ENCODE peak calls at places on chromosomes 13 and 19, in seven cellular contexts. E is NCI-H345; A is T-helper 2 cell; Y is EL; W is NT2/D1; H is AG08396; V is CD8-positive, alpha-beta memory T cell. X is an unnamed sample.

GRCh38 chr13:22081430-22081829 is 410.6 kb downstream of the FGF9 start:
- DNase-seq in E (peak; percentile 32), A (no peak), Y (no peak), W (no peak), H (no peak), V (no peak), X (no peak)

GRCh38 chr13:27037571-27037970 is 134.0 kb downstream of the USP12 start:
- DNase-seq in E (no peak), A (no peak), Y (no peak), W (no peak), H (no peak), V (no peak), X (no peak)

GRCh38 chr19:50040967-50041366 is 15.2 kb downstream of the ZNF473 start:
- DNase-seq in E (no peak), A (no peak), Y (no peak), W (no peak), H (no peak), V (no peak), X (no peak)

GRCh38 chr19:39355253-39355652 is 13.0 kb downstream of the SAMD4B start:
- DNase-seq in E (no peak), A (no peak), Y (no peak), W (no peak), H (no peak), V (no peak), X (no peak)

GRCh38 chr19:27746691-27747380 is 1466.1 kb downstream of the UQCRFS1 start:
- DNase-seq in E (no peak), A (no peak), Y (no peak), W (peak; percentile 49), H (peak; percentile 37), V (no peak), X (peak; percentile 20)

GRCh38 chr13:114019367-114019766 is 45.5 kb upstream of the C13orf46 start:
- DNase-seq in E (no peak), A (no peak), Y (peak; percentile 9), W (peak; percentile 27), H (peak; percentile 73), V (peak; percentile 39), X (no peak)

GRCh38 chr19:44725251-44725650 is 23.3 kb upstream of the BCL3 start:
- DNase-seq in E (no peak), A (no peak), Y (no peak), W (no peak), H (no peak), V (no peak), X (no peak)

GRCh38 chr19:48396871-48397176 is 3.4 kb downstream of the GRIN2D start:
- DNase-seq in E (no peak), A (no peak), Y (no peak), W (no peak), H (no peak), V (no peak), X (no peak)

GRCh38 chr19:8302734-8303133 is 5.4 kb downstream of the CD320 start:
- DNase-seq in E (no peak), A (no peak), Y (no peak), W (no peak), H (no peak), V (no peak), X (no peak)

GRCh38 chr13:50340146-50340545 is 324.9 kb downstream of the KCNRG start:
- DNase-seq in E (no peak), A (no peak), Y (no peak), W (no peak), H (no peak), V (no peak), X (no peak)

GRCh38 chr19:35231956-35232746 is 3.6 kb upstream of the FAM187B start:
- DNase-seq in E (no peak), A (no peak), Y (no peak), W (no peak), H (no peak), V (no peak), X (no peak)

GRCh38 chr13:73698859-73699258 is 435.3 kb downstream of the KLF12 start:
- DNase-seq in E (no peak), A (no peak), Y (peak; percentile 40), W (no peak), H (no peak), V (no peak), X (no peak)

GRCh38 chr19:7746903-7747884 is at the start of gene CD209:
- DNase-seq in E (no peak), A (no peak), Y (no peak), W (no peak), H (no peak), V (no peak), X (no peak)

GRCh38 chr19:7570761-7571160 is 24.9 kb upstream of the CAMSAP3 start:
- DNase-seq in E (no peak), A (no peak), Y (no peak), W (no peak), H (no peak), V (no peak), X (no peak)

GRCh38 chr19:51433092-51433491 is 15.7 kb upstream of the SIGLEC10 start:
- DNase-seq in E (no peak), A (no peak), Y (no peak), W (no peak), H (no peak), V (no peak), X (no peak)

GRCh38 chr13:44576396-44577235 is 486 bp upstream of the TSC22D1 start:
- DNase-seq in E (peak; percentile 24), A (peak; percentile 20), Y (no peak), W (no peak), H (peak; percentile 47), V (peak; percentile 21), X (no peak)

GRCh38 chr13:40152145-40152544 is 496.7 kb downstream of the COG6 start:
- DNase-seq in E (no peak), A (no peak), Y (peak; percentile 77), W (no peak), H (peak; percentile 68), V (no peak), X (peak; percentile 70)